ENCODE peak calls at places on chromosomes 13 and 19, in nine cellular contexts. T is GM23338, M is hepatocyte, Z is astrocyte, D is endothelial cell of umbilical vein, O is mammary epithelial cell, X is HCT116, J is PC-9, V is OCI-LY7. L is an unnamed sample.

GRCh38 chr13:19075418-19075817 is 106.2 kb downstream of the TUBA3C start:
- DNase-seq in T (no peak), M (no peak), Z (no peak), D (no peak), O (no peak), X (no peak), J (no peak), V (no peak), L (no peak)

GRCh38 chr19:55609326-55609725 is 3.9 kb downstream of the ZNF865 start:
- DNase-seq in T (no peak), M (no peak), Z (no peak), D (no peak), O (no peak), X (no peak), J (no peak), V (no peak), L (no peak)

GRCh38 chr13:106210327-106210726 is 325.1 kb downstream of the EFNB2 start:
- DNase-seq in T (no peak), M (peak; percentile 32), Z (no peak), D (no peak), O (no peak), X (no peak), J (no peak), V (no peak), L (peak; percentile 19)

GRCh38 chr19:38206928-38207327 is 17.1 kb downstream of the DPF1 start:
- DNase-seq in T (no peak), M (no peak), Z (no peak), D (no peak), O (no peak), X (no peak), J (no peak), V (no peak), L (no peak)

GRCh38 chr19:798415-799075 is 1.3 kb downstream of the PTBP1 start:
- DNase-seq in T (no peak), M (peak; percentile 71), Z (no peak), D (no peak), O (no peak), X (no peak), J (no peak), V (peak; percentile 34), L (no peak)

GRCh38 chr13:92739306-92739818 is 487.2 kb upstream of the GPC6 start:
- DNase-seq in T (no peak), M (no peak), Z (no peak), D (no peak), O (peak; percentile 7), X (no peak), J (no peak), V (no peak), L (peak; percentile 65)

GRCh38 chr19:43465468-43466120 is at the start of gene LYPD3:
- DNase-seq in T (peak; percentile 82), M (peak; percentile 58), Z (no peak), D (no peak), O (peak; percentile 95), X (peak; percentile 71), J (peak; percentile 94), V (no peak), L (peak; percentile 54)

GRCh38 chr19:15479391-15480345 is at the start of gene PGLYRP2:
- DNase-seq in T (peak; percentile 30), M (no peak), Z (no peak), D (no peak), O (no peak), X (no peak), J (peak; percentile 43), V (no peak), L (no peak)

DNA sequence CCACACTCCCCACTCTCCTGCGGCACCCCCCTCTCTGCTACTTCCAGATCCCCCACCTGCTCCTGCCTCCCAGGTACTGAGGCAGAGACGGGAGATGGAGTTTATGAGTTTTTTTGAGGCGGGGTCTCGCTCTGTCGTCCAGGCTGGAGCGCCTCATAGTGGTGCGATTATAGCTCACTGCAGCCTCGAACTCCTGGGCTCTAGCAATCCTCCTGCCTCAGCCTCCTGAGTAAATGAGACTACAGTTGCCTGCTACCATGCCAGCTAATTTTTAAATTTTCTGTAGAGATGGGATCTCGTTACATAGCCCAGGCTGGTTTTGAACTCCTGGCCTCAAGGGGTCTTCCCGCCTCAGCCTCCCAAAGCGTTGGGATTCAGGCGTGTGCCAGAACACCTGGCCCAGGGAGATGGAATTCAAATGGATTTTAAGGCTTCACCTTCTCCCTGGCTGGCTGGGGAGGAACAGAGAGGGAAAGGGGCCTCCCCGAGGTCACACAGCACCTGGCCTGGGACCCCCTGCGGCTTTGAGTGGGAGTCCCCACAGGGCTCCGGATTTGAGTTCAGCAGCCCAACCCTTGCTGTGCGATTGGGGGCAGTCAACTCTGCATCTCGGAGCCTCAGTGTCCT is 19.5 kb upstream of the TNFAIP8L1 start:
- DNase-seq in T (no peak), M (no peak), Z (no peak), D (no peak), O (no peak), X (no peak), J (no peak), V (no peak), L (no peak)
- TF ChIP-seq CTCF in T (peak; percentile 24), M (no peak), Z (no peak), D (no peak), O (no peak), X (no peak), J (no peak), V (no peak), L (no peak)

GRCh38 chr19:54461201-54462071 is 2.1 kb downstream of the LENG9 start:
- DNase-seq in T (no peak), M (no peak), Z (no peak), D (peak; percentile 22), O (no peak), X (no peak), J (no peak), V (no peak), L (peak; percentile 90)

GRCh38 chr19:54457773-54458647 is 5.6 kb downstream of the LENG9 start:
- DNase-seq in T (no peak), M (no peak), Z (no peak), D (no peak), O (no peak), X (no peak), J (no peak), V (no peak), L (no peak)

GRCh38 chr19:54460230-54461005 is 3.2 kb downstream of the LENG9 start:
- DNase-seq in T (no peak), M (no peak), Z (no peak), D (no peak), O (no peak), X (no peak), J (no peak), V (no peak), L (no peak)

GRCh38 chr19:54458648-54459281 is 4.8 kb downstream of the LENG9 start:
- DNase-seq in T (no peak), M (peak; percentile 9), Z (no peak), D (no peak), O (no peak), X (no peak), J (no peak), V (no peak), L (no peak)

DNA sequence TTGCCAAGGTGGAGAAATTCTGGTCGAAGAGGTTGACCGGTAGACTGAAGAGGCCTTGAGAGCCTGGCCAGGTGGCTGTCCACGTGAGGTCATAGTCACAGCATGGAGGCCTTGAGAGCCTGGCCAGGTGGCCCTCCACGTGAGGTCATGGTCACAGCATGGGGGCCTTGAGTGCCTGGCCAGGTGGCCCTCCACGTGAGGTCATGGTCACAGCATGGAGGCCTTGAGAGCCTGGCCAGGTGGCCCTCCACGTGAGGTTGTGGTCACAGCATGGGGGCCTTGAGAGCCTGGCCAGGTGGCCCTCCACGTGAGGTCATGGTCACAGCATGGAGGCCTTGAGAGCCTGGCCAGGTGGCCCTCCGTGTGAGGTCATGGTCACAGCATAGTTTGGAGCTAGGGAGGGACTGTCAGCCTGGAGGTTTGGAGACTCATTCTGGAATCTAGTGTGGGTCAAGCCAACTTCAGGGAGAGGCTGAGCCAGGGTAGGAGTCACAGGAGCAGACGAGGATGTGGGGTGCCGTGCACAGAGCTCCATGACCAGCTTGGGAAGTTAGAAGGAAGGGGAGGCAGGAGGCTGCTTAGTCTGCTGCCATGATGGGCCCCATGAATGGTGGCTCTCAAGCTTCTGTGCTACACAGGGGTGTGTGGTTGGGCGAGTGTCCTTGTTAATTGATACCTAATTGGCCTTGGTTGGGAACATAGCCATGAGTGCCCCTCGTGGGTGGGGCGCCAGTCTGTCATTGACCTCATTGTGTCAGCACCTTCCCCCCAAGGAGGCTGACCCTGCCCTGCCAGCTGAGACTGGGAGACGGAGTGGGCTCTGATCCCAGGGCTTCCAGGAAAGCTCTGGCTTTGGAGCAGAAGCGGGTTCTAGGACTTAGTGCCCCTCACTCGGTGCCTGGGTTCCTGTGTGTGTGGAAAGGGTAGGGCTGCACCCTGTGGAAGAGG is 4.0 kb downstream of the LENG9 start:
- DNase-seq in T (no peak), M (no peak), Z (no peak), D (no peak), O (no peak), X (no peak), J (no peak), V (no peak), L (no peak)
- H3K79me2 ChIP-seq in T (no peaks in the 10 kb centered on the region), M (peaks cover 38% of the 10 kb centered on the region), Z (peaks cover 69% of the 10 kb centered on the region), D (peaks cover 52% of the 10 kb centered on the region), O (peaks cover 76% of the 10 kb centered on the region), X (peaks cover 78% of the 10 kb centered on the region), J (peaks cover 54% of the 10 kb centered on the region), V (no peaks in the 10 kb centered on the region), L (peaks cover 43% of the 10 kb centered on the region)

GRCh38 chr13:29105779-29106178 is 285.6 kb downstream of the MTUS2 start:
- DNase-seq in T (peak; percentile 64), M (peak; percentile 3), Z (no peak), D (no peak), O (no peak), X (no peak), J (no peak), V (no peak), L (no peak)
- TF ChIP-seq CTCF in T (peak; percentile 63), M (peak; percentile 13), Z (no peak), D (no peak), O (no peak), X (peak; percentile 68), J (peak; percentile 48), V (no peak), L (no peak)

GRCh38 chr13:27251166-27252088 is at the start of gene RPL21:
- DNase-seq in T (peak; percentile 96), M (peak; percentile 96), Z (peak; percentile 97), D (peak; percentile 98), O (peak; percentile 88), X (peak; percentile 97), J (peak; percentile 77), V (peak; percentile 97), L (peak; percentile 99)

GRCh38 chr13:27257648-27258253 is 6.4 kb downstream of the RPL21 start:
- DNase-seq in T (no peak), M (no peak), Z (no peak), D (no peak), O (no peak), X (no peak), J (no peak), V (no peak), L (no peak)

GRCh38 chr13:27257233-27257568 is 5.8 kb downstream of the RPL21 start:
- DNase-seq in T (no peak), M (no peak), Z (no peak), D (no peak), O (no peak), X (no peak), J (no peak), V (no peak), L (no peak)

GRCh38 chr13:27250833-27251165 is 559 bp upstream of the RPL21 start:
- DNase-seq in T (no peak), M (no peak), Z (no peak), D (no peak), O (no peak), X (no peak), J (no peak), V (no peak), L (no peak)

DNA sequence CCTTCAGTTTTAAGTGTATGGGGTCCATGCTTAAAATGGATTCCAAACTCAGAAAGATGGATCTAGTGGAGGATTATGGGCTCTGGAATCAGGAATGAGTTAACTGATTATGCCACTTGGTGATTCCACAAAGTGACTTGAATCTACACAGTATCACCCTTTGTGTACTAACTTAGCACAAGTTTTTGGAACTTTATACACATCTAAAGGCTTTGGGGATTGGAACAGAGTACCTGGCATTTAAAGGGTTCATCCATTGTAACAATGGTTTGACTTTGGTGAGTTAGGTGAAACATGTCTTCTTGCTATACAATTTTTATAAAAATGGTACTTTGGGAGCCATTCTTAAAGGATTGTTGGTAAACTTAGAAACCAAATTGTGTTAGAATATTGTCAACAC is 1.1 kb downstream of the RPL21 start:
- DNase-seq in T (no peak), M (no peak), Z (no peak), D (no peak), O (no peak), X (no peak), J (no peak), V (no peak), L (no peak)
- H3K79me2 ChIP-seq in T (peaks cover 68% of the 10 kb centered on the region), M (peaks cover 65% of the 10 kb centered on the region), Z (peaks cover 66% of the 10 kb centered on the region), D (peaks cover 46% of the 10 kb centered on the region), O (peaks cover 73% of the 10 kb centered on the region), X (peaks cover 82% of the 10 kb centered on the region), J (peaks cover 72% of the 10 kb centered on the region), V (peaks cover 69% of the 10 kb centered on the region), L (peaks cover 42% of the 10 kb centered on the region)